ENCODE peak calls at places on chromosomes 3 and 15, in five cellular contexts. C is endodermal cell, I is HepG2, P is cardiac muscle cell, Y is uterus. U is an unnamed sample.

GRCh38 chr3:87227835-87228144 is 681 bp downstream of the CHMP2B start:
- DNase-seq in C (no peak), I (peak), P (no peak), Y (no peak), U (no peak)

GRCh38 chr15:96345560-96346389 is 15.3 kb downstream of the NR2F2 start:
- DNase-seq in C (peak), I (peak), P (peak), Y (peak), U (peak)

GRCh38 chr3:133292251-133292650 is 107.6 kb upstream of the BFSP2 start:
- DNase-seq in C (no peak), I (no peak), P (no peak), Y (no peak), U (no peak)

GRCh38 chr3:170614214-170614966 is 28.5 kb upstream of the SLC7A14 start:
- DNase-seq in C (no peak), I (no peak), P (peak), Y (no peak), U (no peak)

GRCh38 chr15:42094512-42094963 is at the start of gene PLA2G4D:
- DNase-seq in C (no peak), I (no peak), P (no peak), Y (no peak), U (no peak)

GRCh38 chr3:30161370-30161769 is 445.0 kb upstream of the TGFBR2 start:
- DNase-seq in C (no peak), I (no peak), P (peak), Y (peak), U (no peak)

GRCh38 chr15:80474224-80474619 is 70.0 kb downstream of the ARNT2 start:
- DNase-seq in C (no peak), I (no peak), P (no peak), Y (no peak), U (no peak)

GRCh38 chr3:157785071-157785826 is 282.0 kb upstream of the VEPH1 start:
- DNase-seq in C (peak), I (peak), P (peak), Y (no peak), U (no peak)

GRCh38 chr3:139458348-139458747 is 18.0 kb downstream of the RBP2 start:
- DNase-seq in C (no peak), I (no peak), P (no peak), Y (no peak), U (no peak)

GRCh38 chr15:99485153-99485947 is 80.4 kb upstream of the MEF2A start:
- DNase-seq in C (peak), I (no peak), P (no peak), Y (no peak), U (no peak)

GRCh38 chr15:49876401-49877038 is 242.5 kb downstream of the ATP8B4 start:
- DNase-seq in C (peak), I (no peak), P (peak), Y (peak), U (no peak)

GRCh38 chr3:194738254-194739093 is 52.8 kb downstream of the FAM43A start:
- DNase-seq in C (no peak), I (no peak), P (peak), Y (peak), U (no peak)

GRCh38 chr3:145118303-145118702 is 1042.7 kb downstream of the PLOD2 start:
- DNase-seq in C (no peak), I (no peak), P (no peak), Y (no peak), U (no peak)

GRCh38 chr3:188179006-188179966 is 25.3 kb downstream of the LPP start:
- DNase-seq in C (no peak), I (no peak), P (no peak), Y (peak), U (no peak)

GRCh38 chr3:72563690-72564370 is 284.4 kb downstream of the SHQ1 start:
- DNase-seq in C (no peak), I (no peak), P (no peak), Y (no peak), U (no peak)

GRCh38 chr3:29286841-29287240 is 6.0 kb downstream of the RBMS3 start:
- DNase-seq in C (no peak), I (no peak), P (peak), Y (no peak), U (no peak)

GRCh38 chr3:46472056-46472455 is 7.4 kb upstream of the LTF start:
- DNase-seq in C (peak), I (no peak), P (no peak), Y (no peak), U (no peak)

GRCh38 chr15:88621789-88622604 is 857 bp downstream of the AEN start:
- DNase-seq in C (peak), I (peak), P (no peak), Y (no peak), U (peak)

GRCh38 chr15:66833372-66833771 is 131.3 kb downstream of the SMAD6 start:
- DNase-seq in C (no peak), I (no peak), P (no peak), Y (no peak), U (no peak)

GRCh38 chr3:39052613-39053012 is 797 bp downstream of the WDR48 start:
- DNase-seq in C (no peak), I (no peak), P (no peak), Y (no peak), U (peak)

GRCh38 chr3:184578218-184578617 is 16.6 kb downstream of the EPHB3 start:
- DNase-seq in C (no peak), I (no peak), P (no peak), Y (no peak), U (no peak)

GRCh38 chr15:59443341-59444081 is 5.5 kb downstream of the FAM81A start:
- DNase-seq in C (peak), I (no peak), P (no peak), Y (no peak), U (no peak)

GRCh38 chr3:119819806-119820205 is 37.9 kb downstream of the NR1I2 start:
- DNase-seq in C (no peak), I (no peak), P (no peak), Y (no peak), U (no peak)

GRCh38 chr3:853489-853888 is 239.3 kb upstream of the CNTN6 start:
- DNase-seq in C (no peak), I (no peak), P (no peak), Y (no peak), U (no peak)

GRCh38 chr3:30472090-30472489 is 134.3 kb upstream of the TGFBR2 start:
- DNase-seq in C (no peak), I (no peak), P (no peak), Y (no peak), U (no peak)

GRCh38 chr3:125165189-125165947 is 47.2 kb downstream of the SLC12A8 start:
- DNase-seq in C (peak), I (peak), P (peak), Y (no peak), U (no peak)

GRCh38 chr15:95853350-95853749 is 477.1 kb upstream of the NR2F2 start:
- DNase-seq in C (no peak), I (no peak), P (peak), Y (no peak), U (no peak)

GRCh38 chr15:78509726-78510312 is 2.4 kb downstream of the HYKK start:
- DNase-seq in C (no peak), I (no peak), P (no peak), Y (no peak), U (no peak)

GRCh38 chr3:98450372-98450771 is 12.6 kb upstream of the OR5K1 start:
- DNase-seq in C (no peak), I (no peak), P (no peak), Y (no peak), U (no peak)

GRCh38 chr15:94015324-94015723 is 216.0 kb upstream of the MCTP2 start:
- DNase-seq in C (no peak), I (no peak), P (no peak), Y (no peak), U (no peak)

GRCh38 chr15:29740692-29741311 is 81.5 kb downstream of the TJP1 start:
- DNase-seq in C (no peak), I (peak), P (no peak), Y (no peak), U (peak)

GRCh38 chr3:192171213-192171612 is 556.1 kb downstream of the FGF12 start:
- DNase-seq in C (no peak), I (no peak), P (no peak), Y (no peak), U (no peak)

GRCh38 chr3:123421353-123422174 is 27.3 kb downstream of the ADCY5 start:
- DNase-seq in C (no peak), I (no peak), P (peak), Y (no peak), U (peak)

GRCh38 chr3:133915685-133916639 is 20.3 kb upstream of the RAB6B start:
- DNase-seq in C (peak), I (no peak), P (peak), Y (no peak), U (no peak)

GRCh38 chr3:1269808-1270207 is 177.0 kb downstream of the CNTN6 start:
- DNase-seq in C (no peak), I (no peak), P (no peak), Y (no peak), U (no peak)

GRCh38 chr15:69824877-69825406 is 272.8 kb downstream of the TLE3 start:
- DNase-seq in C (no peak), I (no peak), P (no peak), Y (no peak), U (no peak)

GRCh38 chr15:32119694-32120330 is 89.5 kb downstream of the CHRNA7 start:
- DNase-seq in C (no peak), I (no peak), P (no peak), Y (no peak), U (no peak)

GRCh38 chr15:83158393-83158792 is 49.2 kb downstream of the HDGFL3 start:
- DNase-seq in C (no peak), I (peak), P (no peak), Y (no peak), U (peak)

GRCh38 chr3:160162440-160162839 is 62.8 kb upstream of the C3orf80 start:
- DNase-seq in C (peak), I (no peak), P (no peak), Y (no peak), U (no peak)

GRCh38 chr3:160159806-160160205 is 65.4 kb upstream of the C3orf80 start:
- DNase-seq in C (no peak), I (no peak), P (no peak), Y (no peak), U (no peak)

GRCh38 chr3:160159346-160159745 is 65.9 kb upstream of the C3orf80 start:
- DNase-seq in C (no peak), I (no peak), P (no peak), Y (no peak), U (no peak)

GRCh38 chr3:160168290-160168689 is 56.9 kb upstream of the C3orf80 start:
- DNase-seq in C (no peak), I (no peak), P (no peak), Y (no peak), U (no peak)

GRCh38 chr3:160163259-160163878 is 61.9 kb upstream of the C3orf80 start:
- DNase-seq in C (no peak), I (peak), P (peak), Y (no peak), U (no peak)
- TF ChIP-seq CTCF in C (peak), I (peak), P (peak), Y (peak), U (peak)

GRCh38 chr15:61697796-61698195 is 362.5 kb downstream of the VPS13C start:
- DNase-seq in C (no peak), I (no peak), P (no peak), Y (no peak), U (no peak)

GRCh38 chr15:61701455-61701854 is 358.8 kb downstream of the VPS13C start:
- DNase-seq in C (no peak), I (no peak), P (no peak), Y (no peak), U (no peak)

GRCh38 chr15:61700803-61701202 is 359.4 kb downstream of the VPS13C start:
- DNase-seq in C (no peak), I (no peak), P (no peak), Y (no peak), U (no peak)

GRCh38 chr15:61702224-61703120 is 357.8 kb downstream of the VPS13C start:
- DNase-seq in C (peak), I (no peak), P (no peak), Y (no peak), U (no peak)
- TF ChIP-seq CTCF in C (peak), I (no peak), P (no peak), Y (no peak), U (no peak)

DNA sequence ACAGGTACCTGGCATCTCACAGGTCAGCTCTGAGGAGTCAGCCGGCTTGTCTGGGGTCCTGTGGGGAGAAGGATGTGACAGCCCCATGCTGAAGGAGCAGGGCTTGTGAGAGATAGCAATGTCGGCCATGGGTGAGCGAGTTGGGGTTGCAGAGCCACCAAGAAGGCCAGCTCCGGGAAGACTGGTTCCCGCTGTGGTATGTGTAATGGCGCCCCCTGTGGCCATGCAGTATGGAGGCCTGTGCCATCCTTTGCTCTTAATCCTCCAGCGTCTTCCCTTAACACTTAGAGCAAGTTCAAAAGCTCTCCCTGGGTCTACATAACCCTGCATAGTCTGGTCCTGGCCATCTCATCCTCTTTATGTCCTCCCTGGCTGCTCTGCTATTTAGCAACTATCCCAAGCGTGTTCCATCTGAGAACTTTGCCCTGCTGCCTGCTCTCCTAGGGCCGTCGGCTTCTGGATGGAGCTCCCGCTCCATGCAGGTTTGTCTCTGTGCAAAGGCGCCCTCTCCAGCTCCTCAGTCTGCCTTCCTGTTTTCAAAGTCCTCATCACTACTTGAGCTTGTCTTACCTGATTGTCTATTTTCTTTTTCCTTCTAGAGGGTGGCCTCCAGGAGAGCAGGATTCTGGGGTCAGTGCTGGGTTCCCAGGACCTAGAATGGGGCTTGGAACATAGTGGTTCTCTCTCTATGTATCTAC is 40.8 kb upstream of the IQCF6 start:
- DNase-seq in C (peak), I (peak), P (no peak), Y (no peak), U (peak)
- TF ChIP-seq CTCF in C (peak), I (peak), P (peak), Y (no peak), U (peak)

DNA sequence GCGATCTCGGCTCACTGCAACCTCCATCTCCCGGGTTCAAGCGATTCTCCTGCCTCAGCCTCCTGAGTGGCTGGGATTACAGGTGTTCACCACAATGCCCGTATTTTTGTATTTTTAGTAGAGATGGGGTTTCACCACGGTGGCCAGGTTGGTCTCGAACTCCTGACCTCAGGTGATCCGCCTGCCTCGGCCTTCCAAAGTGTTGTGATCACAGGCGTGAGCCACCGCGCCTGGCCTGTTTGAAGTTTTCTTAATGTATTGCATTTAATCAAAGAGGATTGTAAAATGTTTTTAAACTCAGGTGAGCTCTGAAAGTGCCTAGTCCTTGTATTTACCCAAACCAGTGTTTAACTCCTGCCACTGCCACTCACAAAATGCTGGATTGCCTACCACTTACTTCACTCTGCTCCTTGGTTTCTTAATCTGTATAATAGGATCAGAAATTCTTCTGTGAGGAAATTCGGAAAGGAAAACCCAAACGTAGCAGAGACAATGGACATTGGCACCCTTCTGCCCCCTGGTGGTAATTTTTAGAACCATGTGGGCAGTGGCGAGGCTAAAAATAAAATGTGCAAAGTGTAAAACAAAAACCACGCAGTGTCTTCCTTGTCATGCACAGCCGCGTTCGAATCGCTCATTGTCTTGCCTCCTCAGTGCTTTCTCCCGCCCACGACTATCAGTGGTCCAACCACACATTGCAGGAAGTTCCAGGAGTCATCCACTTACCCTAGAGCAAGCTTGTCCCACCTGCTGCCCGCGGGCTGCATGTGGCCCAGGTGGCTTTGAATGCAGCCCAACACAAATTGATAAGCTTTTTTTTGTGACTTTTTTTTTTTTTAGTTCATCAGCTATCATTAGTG is 27.3 kb downstream of the CEP19 start:
- DNase-seq in C (peak), I (peak), P (peak), Y (peak), U (peak)
- TF ChIP-seq CTCF in C (peak), I (peak), P (peak), Y (peak), U (peak)

DNA sequence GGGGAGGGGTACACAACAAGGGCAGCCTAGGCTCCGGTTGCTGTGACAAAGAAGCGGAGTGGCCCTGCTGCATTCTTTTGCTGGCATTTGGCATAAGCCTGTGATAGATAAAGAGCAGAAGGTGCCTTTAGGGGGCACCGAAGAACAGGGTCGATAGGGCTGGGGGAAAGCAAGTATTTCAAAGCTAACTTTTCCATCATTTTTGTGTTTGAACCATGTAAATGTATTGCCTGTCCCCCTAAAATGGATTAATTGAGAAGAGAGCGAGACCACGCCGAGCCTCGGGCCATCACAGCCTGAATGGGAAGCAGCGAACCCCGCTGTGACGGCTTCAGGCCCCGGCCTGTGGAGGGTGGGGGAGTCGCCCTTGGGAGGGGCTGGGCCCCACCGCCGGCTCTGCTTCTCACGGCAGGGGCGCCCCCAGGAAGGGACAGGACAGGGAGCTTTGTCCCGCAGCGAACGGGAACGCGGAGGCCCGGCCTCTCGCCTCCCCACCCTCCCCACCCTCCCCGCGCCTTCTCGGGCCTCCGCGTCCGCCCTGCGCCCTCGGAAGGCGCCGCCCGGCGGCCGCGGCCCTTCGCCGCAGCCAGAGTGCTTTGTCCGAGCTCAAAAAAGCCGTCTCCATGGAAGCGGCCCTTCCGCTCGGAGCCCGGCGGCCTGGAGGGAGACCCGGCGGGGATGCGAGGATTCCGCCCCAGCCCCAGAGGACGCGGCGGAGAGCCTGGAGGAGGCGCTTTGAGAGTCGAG is 32.4 kb upstream of the ALDH1L1 start:
- DNase-seq in C (peak), I (peak), P (peak), Y (peak), U (no peak)
- TF ChIP-seq CTCF in C (peak), I (peak), P (peak), Y (peak), U (no peak)

DNA sequence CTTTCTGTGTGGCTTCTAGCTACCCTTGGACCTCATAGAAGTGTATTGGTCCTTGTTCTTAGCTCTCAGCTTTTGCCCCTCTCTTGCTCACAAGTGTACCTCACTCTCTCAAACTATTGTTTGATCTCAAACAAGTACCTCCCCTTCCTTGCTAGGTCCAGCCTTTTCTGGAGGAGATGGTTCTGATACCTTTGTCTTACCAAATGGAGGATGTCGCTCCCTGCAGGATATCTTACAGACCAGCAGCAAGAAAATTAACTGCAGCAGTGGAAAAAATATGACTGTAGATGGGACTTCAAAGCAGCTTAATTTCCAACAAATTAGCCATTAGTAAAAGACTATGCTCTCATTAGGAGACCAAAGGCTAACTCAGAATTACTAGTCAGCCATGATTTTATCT is 388.1 kb upstream of the ROBO2 start:
- DNase-seq in C (no peak), I (no peak), P (no peak), Y (no peak), U (no peak)
- TF ChIP-seq CTCF in C (peak), I (no peak), P (no peak), Y (no peak), U (no peak)

GRCh38 chr15:75720787-75721461 is 8.3 kb upstream of the CSPG4 start:
- DNase-seq in C (peak), I (peak), P (no peak), Y (no peak), U (peak)

GRCh38 chr15:75721923-75722870 is 9.5 kb upstream of the CSPG4 start:
- DNase-seq in C (no peak), I (no peak), P (no peak), Y (no peak), U (no peak)

GRCh38 chr15:75718326-75718725 is 5.7 kb upstream of the CSPG4 start:
- DNase-seq in C (no peak), I (no peak), P (peak), Y (no peak), U (no peak)

GRCh38 chr15:75721462-75721922 is 8.8 kb upstream of the CSPG4 start:
- DNase-seq in C (no peak), I (no peak), P (no peak), Y (no peak), U (no peak)

DNA sequence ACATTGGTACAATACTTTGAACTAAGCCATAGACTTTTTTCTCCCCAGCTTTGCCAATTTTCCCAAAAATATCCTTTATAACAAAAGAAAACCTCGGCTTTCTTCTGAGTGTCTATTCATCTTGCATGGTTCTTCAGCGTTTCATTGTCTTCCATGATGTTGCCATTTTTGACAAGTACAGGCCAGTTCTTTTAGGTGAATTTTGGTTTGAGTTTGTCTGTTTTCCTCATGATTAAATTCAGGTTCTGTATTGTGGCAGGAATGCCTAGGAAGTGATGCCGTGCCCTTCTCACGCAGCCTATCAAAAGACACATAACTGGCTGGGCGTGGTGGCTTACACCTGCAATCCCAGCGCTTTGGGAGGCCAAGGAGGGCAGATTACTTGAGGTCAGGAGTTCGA is 7.6 kb upstream of the CSPG4 start:
- DNase-seq in C (no peak), I (no peak), P (no peak), Y (no peak), U (no peak)
- TF ChIP-seq CTCF in C (no peak), I (no peak), P (no peak), Y (no peak), U (no peak)